ENCODE peak calls at places on chromosomes 5 and 9, in seven cellular contexts. D is cardiac septum; W is OCI-LY7; V is aorta; K is stimulated activated CD8-positive, alpha-beta memory T cell treated with anti-CD3 and anti-CD28 coated beads, Interleukin-12 subunit alpha, Interleukin-12 subunit beta, amount 100 ng/mL, for 1 hour; P is ACHN; G is NCI-H1105 treated with DMSO at 0.1 percent for 48 hours. E is an unnamed sample.

GRCh38 chr5:174717826-174718455 is 6.4 kb upstream of the MSX2 start:
- DNase-seq in D (no peak), W (no peak), V (no peak), K (no peak), P (no peak), G (no peak), E (no peak)

GRCh38 chr9:101176384-101176783 is 147.9 kb downstream of the PLPPR1 start:
- DNase-seq in D (no peak), W (peak), V (no peak), K (no peak), P (peak), G (no peak), E (no peak)

GRCh38 chr5:135149956-135150723 is 116.1 kb upstream of the PITX1 start:
- DNase-seq in D (no peak), W (no peak), V (peak), K (no peak), P (no peak), G (no peak), E (no peak)

GRCh38 chr5:1193591-1193985 is 7.8 kb upstream of the SLC6A19 start:
- DNase-seq in D (no peak), W (no peak), V (peak), K (no peak), P (no peak), G (no peak), E (no peak)

GRCh38 chr5:171712616-171713015 is 73.0 kb upstream of the SMIM23 start:
- DNase-seq in D (no peak), W (no peak), V (no peak), K (no peak), P (no peak), G (no peak), E (no peak)

GRCh38 chr5:5244581-5244980 is 104.5 kb downstream of the ADAMTS16 start:
- DNase-seq in D (no peak), W (no peak), V (no peak), K (no peak), P (no peak), G (no peak), E (no peak)

GRCh38 chr9:28758346-28758745 is 1185.1 kb upstream of the C9orf72 start:
- DNase-seq in D (no peak), W (no peak), V (no peak), K (no peak), P (no peak), G (no peak), E (no peak)

GRCh38 chr9:84254972-84255371 is 85.6 kb downstream of the SLC28A3 start:
- DNase-seq in D (no peak), W (no peak), V (no peak), K (no peak), P (no peak), G (no peak), E (no peak)

GRCh38 chr5:149551227-149552037 is at the start of gene CSNK1A1:
- DNase-seq in D (peak), W (peak), V (peak), K (peak), P (peak), G (peak), E (peak)

GRCh38 chr9:19517202-19517942 is 108.6 kb downstream of the ACER2 start:
- DNase-seq in D (no peak), W (peak), V (no peak), K (no peak), P (peak), G (no peak), E (no peak)

GRCh38 chr5:545641-546375 is 21.6 kb upstream of the SLC9A3 start:
- DNase-seq in D (peak), W (no peak), V (peak), K (no peak), P (no peak), G (no peak), E (no peak)

GRCh38 chr9:83935276-83935890 is 14.2 kb upstream of the KIF27 start:
- DNase-seq in D (no peak), W (no peak), V (no peak), K (no peak), P (peak), G (peak), E (no peak)

GRCh38 chr5:135473956-135474670 is 22.0 kb upstream of the TIFAB start:
- DNase-seq in D (peak), W (no peak), V (peak), K (no peak), P (no peak), G (no peak), E (no peak)

GRCh38 chr9:70053864-70054263 is 10.2 kb downstream of the MAMDC2 start:
- DNase-seq in D (no peak), W (no peak), V (no peak), K (no peak), P (peak), G (peak), E (no peak)

GRCh38 chr5:118354806-118355205 is 633.5 kb downstream of the DTWD2 start:
- DNase-seq in D (no peak), W (no peak), V (no peak), K (no peak), P (no peak), G (no peak), E (no peak)

GRCh38 chr5:122761115-122761514 is 13.8 kb upstream of the SNX2 start:
- DNase-seq in D (no peak), W (no peak), V (no peak), K (no peak), P (no peak), G (no peak), E (no peak)

E was measured in T-helper 1 cell.